ENCODE peak calls at places on chromosomes 4 and X, in six cellular contexts. One of them, this sample, is unnamed.

GRCh38 chr4:183797445-183798248 is 107.5 kb upstream of the STOX2 start:
- ATAC-seq in activated naive CD8-positive, alpha-beta T cell treated with anti-CD3 and anti-CD28 coated beads, Interleukin-2, amount 10 ng/mL, durations not matched to agents 7 days and 5 days: peak
- ATAC-seq in right lobe of liver: peak
- ATAC-seq in aorta: peak
- ATAC-seq in naive thymus-derived CD8-positive, alpha-beta T cell: no peak
- ATAC-seq in lower lobe of right lung: peak
- ATAC-seq in this sample: peak

GRCh38 chr4:118883861-118884260 is 4.8 kb upstream of the SYNPO2 start:
- ATAC-seq in activated naive CD8-positive, alpha-beta T cell treated with anti-CD3 and anti-CD28 coated beads, Interleukin-2, amount 10 ng/mL, durations not matched to agents 7 days and 5 days: peak
- ATAC-seq in right lobe of liver: no peak
- ATAC-seq in aorta: no peak
- ATAC-seq in naive thymus-derived CD8-positive, alpha-beta T cell: no peak
- ATAC-seq in lower lobe of right lung: no peak
- ATAC-seq in this sample: no peak

GRCh38 chr4:183941964-183942363 is 36.9 kb downstream of the STOX2 start:
- ATAC-seq in activated naive CD8-positive, alpha-beta T cell treated with anti-CD3 and anti-CD28 coated beads, Interleukin-2, amount 10 ng/mL, durations not matched to agents 7 days and 5 days: no peak
- ATAC-seq in right lobe of liver: no peak
- ATAC-seq in aorta: no peak
- ATAC-seq in naive thymus-derived CD8-positive, alpha-beta T cell: no peak
- ATAC-seq in lower lobe of right lung: no peak
- ATAC-seq in this sample: no peak

GRCh38 chrX:125681507-125681906 is 361.8 kb downstream of the TEX13C start:
- ATAC-seq in activated naive CD8-positive, alpha-beta T cell treated with anti-CD3 and anti-CD28 coated beads, Interleukin-2, amount 10 ng/mL, durations not matched to agents 7 days and 5 days: no peak
- ATAC-seq in right lobe of liver: no peak
- ATAC-seq in aorta: no peak
- ATAC-seq in naive thymus-derived CD8-positive, alpha-beta T cell: no peak
- ATAC-seq in lower lobe of right lung: no peak
- ATAC-seq in this sample: no peak

GRCh38 chr4:113636877-113637276 is 124.7 kb downstream of the CAMK2D start:
- ATAC-seq in activated naive CD8-positive, alpha-beta T cell treated with anti-CD3 and anti-CD28 coated beads, Interleukin-2, amount 10 ng/mL, durations not matched to agents 7 days and 5 days: peak
- ATAC-seq in right lobe of liver: peak
- ATAC-seq in aorta: no peak
- ATAC-seq in naive thymus-derived CD8-positive, alpha-beta T cell: peak
- ATAC-seq in lower lobe of right lung: peak
- ATAC-seq in this sample: peak

GRCh38 chrX:47080215-47080914 is 2.1 kb downstream of the RGN start:
- ATAC-seq in activated naive CD8-positive, alpha-beta T cell treated with anti-CD3 and anti-CD28 coated beads, Interleukin-2, amount 10 ng/mL, durations not matched to agents 7 days and 5 days: no peak
- ATAC-seq in right lobe of liver: peak
- ATAC-seq in aorta: no peak
- ATAC-seq in naive thymus-derived CD8-positive, alpha-beta T cell: no peak
- ATAC-seq in lower lobe of right lung: no peak
- ATAC-seq in this sample: no peak

GRCh38 chr4:72555377-72555831 is 13.6 kb downstream of the ADAMTS3 start:
- ATAC-seq in activated naive CD8-positive, alpha-beta T cell treated with anti-CD3 and anti-CD28 coated beads, Interleukin-2, amount 10 ng/mL, durations not matched to agents 7 days and 5 days: no peak
- ATAC-seq in right lobe of liver: no peak
- ATAC-seq in aorta: no peak
- ATAC-seq in naive thymus-derived CD8-positive, alpha-beta T cell: no peak
- ATAC-seq in lower lobe of right lung: no peak
- ATAC-seq in this sample: no peak

GRCh38 chr4:53651142-53651720 is 59.9 kb upstream of the LNX1 start:
- ATAC-seq in activated naive CD8-positive, alpha-beta T cell treated with anti-CD3 and anti-CD28 coated beads, Interleukin-2, amount 10 ng/mL, durations not matched to agents 7 days and 5 days: no peak
- ATAC-seq in right lobe of liver: no peak
- ATAC-seq in aorta: no peak
- ATAC-seq in naive thymus-derived CD8-positive, alpha-beta T cell: no peak
- ATAC-seq in lower lobe of right lung: peak
- ATAC-seq in this sample: no peak

GRCh38 chr4:183342541-183343533 is 20.6 kb upstream of the CLDN24 start:
- ATAC-seq in activated naive CD8-positive, alpha-beta T cell treated with anti-CD3 and anti-CD28 coated beads, Interleukin-2, amount 10 ng/mL, durations not matched to agents 7 days and 5 days: no peak
- ATAC-seq in right lobe of liver: peak
- ATAC-seq in aorta: peak
- ATAC-seq in naive thymus-derived CD8-positive, alpha-beta T cell: peak
- ATAC-seq in lower lobe of right lung: peak
- ATAC-seq in this sample: peak

GRCh38 chrX:103183912-103184311 is 31.0 kb upstream of the BEX4 start:
- ATAC-seq in activated naive CD8-positive, alpha-beta T cell treated with anti-CD3 and anti-CD28 coated beads, Interleukin-2, amount 10 ng/mL, durations not matched to agents 7 days and 5 days: no peak
- ATAC-seq in right lobe of liver: no peak
- ATAC-seq in aorta: no peak
- ATAC-seq in naive thymus-derived CD8-positive, alpha-beta T cell: no peak
- ATAC-seq in lower lobe of right lung: no peak
- ATAC-seq in this sample: no peak

GRCh38 chr4:89100853-89101252 is 10.5 kb upstream of the TIGD2 start:
- ATAC-seq in activated naive CD8-positive, alpha-beta T cell treated with anti-CD3 and anti-CD28 coated beads, Interleukin-2, amount 10 ng/mL, durations not matched to agents 7 days and 5 days: no peak
- ATAC-seq in right lobe of liver: no peak
- ATAC-seq in aorta: no peak
- ATAC-seq in naive thymus-derived CD8-positive, alpha-beta T cell: no peak
- ATAC-seq in lower lobe of right lung: no peak
- ATAC-seq in this sample: no peak

GRCh38 chr4:143359794-143360193 is 23.1 kb downstream of the GAB1 start:
- ATAC-seq in activated naive CD8-positive, alpha-beta T cell treated with anti-CD3 and anti-CD28 coated beads, Interleukin-2, amount 10 ng/mL, durations not matched to agents 7 days and 5 days: no peak
- ATAC-seq in right lobe of liver: no peak
- ATAC-seq in aorta: no peak
- ATAC-seq in naive thymus-derived CD8-positive, alpha-beta T cell: no peak
- ATAC-seq in lower lobe of right lung: no peak
- ATAC-seq in this sample: peak

GRCh38 chr4:46656071-46656470 is 253.0 kb downstream of the COX7B2 start:
- ATAC-seq in activated naive CD8-positive, alpha-beta T cell treated with anti-CD3 and anti-CD28 coated beads, Interleukin-2, amount 10 ng/mL, durations not matched to agents 7 days and 5 days: no peak
- ATAC-seq in right lobe of liver: no peak
- ATAC-seq in aorta: no peak
- ATAC-seq in naive thymus-derived CD8-positive, alpha-beta T cell: no peak
- ATAC-seq in lower lobe of right lung: no peak
- ATAC-seq in this sample: no peak

GRCh38 chr4:17286737-17287460 is 225.0 kb downstream of the QDPR start:
- ATAC-seq in activated naive CD8-positive, alpha-beta T cell treated with anti-CD3 and anti-CD28 coated beads, Interleukin-2, amount 10 ng/mL, durations not matched to agents 7 days and 5 days: no peak
- ATAC-seq in right lobe of liver: no peak
- ATAC-seq in aorta: no peak
- ATAC-seq in naive thymus-derived CD8-positive, alpha-beta T cell: no peak
- ATAC-seq in lower lobe of right lung: no peak
- ATAC-seq in this sample: no peak

GRCh38 chrX:53666171-53666570 is 20.3 kb downstream of the HUWE1 start:
- ATAC-seq in activated naive CD8-positive, alpha-beta T cell treated with anti-CD3 and anti-CD28 coated beads, Interleukin-2, amount 10 ng/mL, durations not matched to agents 7 days and 5 days: no peak
- ATAC-seq in right lobe of liver: no peak
- ATAC-seq in aorta: no peak
- ATAC-seq in naive thymus-derived CD8-positive, alpha-beta T cell: no peak
- ATAC-seq in lower lobe of right lung: no peak
- ATAC-seq in this sample: no peak

This sample was measured in activated T-helper 17 cell treated with anti-CD3 and anti-CD28 coated beads, Interleukin-2, amount 50 U/mL, for 72 hours.